ENCODE peak calls at places on chromosomes 6 and 20, in six cellular contexts. One of them, this sample, is unnamed.

GRCh38 chr6:33116881-33117711 is 41.3 kb downstream of the HLA-DPB1 start:
- DNase-seq in hepatocyte: peak
- DNase-seq in HCT116: no peak
- DNase-seq in GM23248: peak
- DNase-seq in OCI-LY7: no peak
- DNase-seq in neural progenitor cell: peak
- DNase-seq in this sample: peak

GRCh38 chr20:34143951-34144350 is 31.9 kb upstream of the EIF2S2 start:
- DNase-seq in neural progenitor cell: no peak
- DNase-seq in hepatocyte: peak
- DNase-seq in OCI-LY7: no peak
- DNase-seq in GM23248: peak
- DNase-seq in HCT116: no peak
- DNase-seq in this sample: no peak

GRCh38 chr6:37239950-37240713 is 17.4 kb upstream of the TBC1D22B start:
- DNase-seq in HCT116: peak
- DNase-seq in hepatocyte: peak
- DNase-seq in neural progenitor cell: no peak
- DNase-seq in GM23248: peak
- DNase-seq in OCI-LY7: peak
- DNase-seq in this sample: no peak

GRCh38 chr6:155181498-155181897 is 82.3 kb upstream of the CLDN20 start:
- DNase-seq in HCT116: no peak
- DNase-seq in neural progenitor cell: no peak
- DNase-seq in OCI-LY7: peak
- DNase-seq in hepatocyte: no peak
- DNase-seq in GM23248: no peak
- DNase-seq in this sample: no peak

GRCh38 chr6:159691963-159692287 is 1.1 kb downstream of the SOD2 start:
- DNase-seq in neural progenitor cell: no peak
- DNase-seq in HCT116: no peak
- DNase-seq in OCI-LY7: peak
- DNase-seq in GM23248: peak
- DNase-seq in hepatocyte: no peak
- DNase-seq in this sample: peak

GRCh38 chr20:62920039-62920645 is 6.2 kb downstream of the DIDO1 start:
- DNase-seq in GM23248: no peak
- DNase-seq in HCT116: no peak
- DNase-seq in hepatocyte: no peak
- DNase-seq in OCI-LY7: no peak
- DNase-seq in neural progenitor cell: no peak
- DNase-seq in this sample: no peak

GRCh38 chr20:46592580-46593362 is 42.3 kb upstream of the OCSTAMP start:
- DNase-seq in HCT116: peak
- DNase-seq in hepatocyte: no peak
- DNase-seq in neural progenitor cell: no peak
- DNase-seq in GM23248: peak
- DNase-seq in OCI-LY7: no peak
- DNase-seq in this sample: peak

GRCh38 chr6:158850807-158851115 is 31.6 kb upstream of the EZR start:
- DNase-seq in HCT116: no peak
- DNase-seq in GM23248: peak
- DNase-seq in neural progenitor cell: no peak
- DNase-seq in hepatocyte: no peak
- DNase-seq in OCI-LY7: no peak
- DNase-seq in this sample: no peak

GRCh38 chr20:50625986-50626677 is 65.2 kb downstream of the RIPOR3 start:
- DNase-seq in hepatocyte: peak
- DNase-seq in neural progenitor cell: peak
- DNase-seq in HCT116: peak
- DNase-seq in GM23248: peak
- DNase-seq in OCI-LY7: peak
- DNase-seq in this sample: peak

GRCh38 chr6:11386726-11387125 is 150.8 kb upstream of the TMEM170B start:
- DNase-seq in HCT116: no peak
- DNase-seq in neural progenitor cell: no peak
- DNase-seq in OCI-LY7: no peak
- DNase-seq in GM23248: no peak
- DNase-seq in hepatocyte: no peak
- DNase-seq in this sample: no peak

GRCh38 chr6:76631641-76632040 is 559.2 kb upstream of the IMPG1 start:
- DNase-seq in OCI-LY7: no peak
- DNase-seq in GM23248: no peak
- DNase-seq in neural progenitor cell: no peak
- DNase-seq in hepatocyte: no peak
- DNase-seq in HCT116: no peak
- DNase-seq in this sample: no peak

GRCh38 chr6:3136361-3136760 is 17.9 kb downstream of the BPHL start:
- DNase-seq in OCI-LY7: no peak
- DNase-seq in HCT116: no peak
- DNase-seq in hepatocyte: no peak
- DNase-seq in GM23248: no peak
- DNase-seq in neural progenitor cell: no peak
- DNase-seq in this sample: no peak

GRCh38 chr6:56956481-56956880 is 1.6 kb downstream of the BEND6 start:
- DNase-seq in neural progenitor cell: no peak
- DNase-seq in OCI-LY7: no peak
- DNase-seq in HCT116: no peak
- DNase-seq in hepatocyte: no peak
- DNase-seq in GM23248: no peak
- DNase-seq in this sample: peak

GRCh38 chr6:167267896-167268528 is 23.1 kb upstream of the UNC93A start:
- DNase-seq in OCI-LY7: no peak
- DNase-seq in neural progenitor cell: no peak
- DNase-seq in hepatocyte: no peak
- DNase-seq in HCT116: no peak
- DNase-seq in GM23248: no peak
- DNase-seq in this sample: no peak

GRCh38 chr6:112086744-112087135 is 542 bp downstream of the TUBE1 start:
- DNase-seq in HCT116: peak
- DNase-seq in GM23248: peak
- DNase-seq in hepatocyte: peak
- DNase-seq in OCI-LY7: peak
- DNase-seq in neural progenitor cell: peak
- DNase-seq in this sample: peak

GRCh38 chr20:46174469-46175126 is 56.5 kb downstream of the CD40 start:
- DNase-seq in neural progenitor cell: peak
- DNase-seq in OCI-LY7: peak
- DNase-seq in hepatocyte: peak
- DNase-seq in GM23248: peak
- DNase-seq in HCT116: peak
- DNase-seq in this sample: peak

GRCh38 chr6:46637145-46637544 is 15.5 kb downstream of the CYP39A1 start:
- DNase-seq in hepatocyte: peak
- DNase-seq in GM23248: peak
- DNase-seq in OCI-LY7: peak
- DNase-seq in HCT116: no peak
- DNase-seq in neural progenitor cell: no peak
- DNase-seq in this sample: no peak

GRCh38 chr20:56752274-56752673 is 123.2 kb downstream of the TFAP2C start:
- DNase-seq in HCT116: no peak
- DNase-seq in OCI-LY7: no peak
- DNase-seq in hepatocyte: no peak
- DNase-seq in neural progenitor cell: no peak
- DNase-seq in GM23248: peak
- DNase-seq in this sample: no peak

GRCh38 chr20:25608774-25609173 is 15.0 kb downstream of the NANP start:
- DNase-seq in neural progenitor cell: no peak
- DNase-seq in HCT116: no peak
- DNase-seq in hepatocyte: no peak
- DNase-seq in GM23248: no peak
- DNase-seq in OCI-LY7: no peak
- DNase-seq in this sample: no peak

GRCh38 chr6:65091561-65091960 is 615.5 kb downstream of the EYS start:
- DNase-seq in HCT116: no peak
- DNase-seq in OCI-LY7: no peak
- DNase-seq in GM23248: no peak
- DNase-seq in neural progenitor cell: no peak
- DNase-seq in hepatocyte: no peak
- DNase-seq in this sample: no peak

GRCh38 chr6:53795702-53796450 is 1.1 kb downstream of the LRRC1 start:
- DNase-seq in neural progenitor cell: peak
- DNase-seq in GM23248: peak
- DNase-seq in HCT116: no peak
- DNase-seq in OCI-LY7: peak
- DNase-seq in hepatocyte: peak
- DNase-seq in this sample: peak

GRCh38 chr6:16903470-16903869 is 142.2 kb upstream of the ATXN1 start:
- DNase-seq in neural progenitor cell: no peak
- DNase-seq in OCI-LY7: no peak
- DNase-seq in HCT116: no peak
- DNase-seq in GM23248: peak
- DNase-seq in hepatocyte: no peak
- DNase-seq in this sample: no peak

DNA sequence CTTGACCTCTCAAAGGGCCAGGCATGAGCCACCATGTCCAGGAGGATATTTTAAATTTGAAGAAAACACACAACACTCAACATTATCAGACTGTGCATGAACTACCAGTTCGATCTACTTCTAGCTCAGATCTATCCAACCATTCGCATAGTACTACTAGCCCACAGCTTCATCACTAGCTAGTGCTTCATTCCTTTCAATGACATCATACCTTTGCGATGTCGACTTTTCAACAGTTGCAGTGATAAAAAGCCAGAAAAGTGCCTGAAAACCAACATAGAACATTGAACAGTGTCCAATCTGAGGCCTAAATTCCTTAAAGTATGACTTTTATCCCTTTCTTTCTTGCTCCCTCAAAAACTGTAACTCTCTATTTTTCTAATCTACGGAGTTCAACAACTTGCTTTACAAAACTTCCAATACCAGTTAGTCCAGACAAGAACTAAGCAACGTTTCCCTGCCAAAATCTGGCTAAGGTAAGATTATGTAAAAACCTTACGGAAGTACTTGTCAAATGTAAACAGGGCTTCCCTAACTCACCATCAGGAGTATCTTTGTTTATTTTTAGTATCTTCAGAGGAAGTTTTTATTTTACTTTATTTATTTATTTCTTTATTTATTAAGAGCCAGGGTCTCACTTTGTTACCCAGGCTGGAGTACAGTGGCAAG is 434.0 kb upstream of the JARID2 start:
- DNase-seq in HCT116: no peak
- DNase-seq in OCI-LY7: no peak
- DNase-seq in neural progenitor cell: no peak
- DNase-seq in hepatocyte: no peak
- DNase-seq in GM23248: peak
- DNase-seq in this sample: no peak
- TF ChIP-seq EZH2phosphoT487 in HCT116: no peak
- TF ChIP-seq EZH2phosphoT487 in OCI-LY7: no peak
- TF ChIP-seq EZH2phosphoT487 in neural progenitor cell: no peak
- TF ChIP-seq EZH2phosphoT487 in hepatocyte: no peak
- TF ChIP-seq EZH2phosphoT487 in GM23248: no peak
- TF ChIP-seq EZH2phosphoT487 in this sample: no peak

DNA sequence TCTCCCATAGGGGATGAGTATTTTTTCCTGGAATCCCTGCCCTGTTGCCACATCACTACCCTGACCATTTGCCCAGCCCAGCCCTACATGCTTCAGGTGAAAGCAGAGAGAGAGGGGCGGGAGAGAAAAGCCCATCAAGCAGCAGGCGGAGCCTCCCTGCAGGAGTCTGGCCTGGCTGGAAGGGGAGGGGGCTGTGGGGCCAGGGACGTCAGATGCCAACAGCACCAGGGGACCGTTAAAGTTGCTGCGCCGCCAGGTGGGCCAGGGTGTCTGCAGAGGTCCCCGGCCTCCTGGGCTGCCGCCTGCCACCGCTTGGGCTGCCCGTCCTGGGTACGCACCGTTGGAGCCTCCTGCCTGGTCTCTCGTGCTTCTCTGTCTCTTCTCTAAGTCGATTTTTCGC is 757 bp upstream of the R3HDML start:
- DNase-seq in HCT116: no peak
- DNase-seq in GM23248: no peak
- DNase-seq in hepatocyte: no peak
- DNase-seq in neural progenitor cell: peak
- DNase-seq in OCI-LY7: no peak
- DNase-seq in this sample: peak
- TF ChIP-seq EZH2phosphoT487 in HCT116: no peak
- TF ChIP-seq EZH2phosphoT487 in GM23248: no peak
- TF ChIP-seq EZH2phosphoT487 in hepatocyte: no peak
- TF ChIP-seq EZH2phosphoT487 in neural progenitor cell: no peak
- TF ChIP-seq EZH2phosphoT487 in OCI-LY7: no peak
- TF ChIP-seq EZH2phosphoT487 in this sample: no peak

DNA sequence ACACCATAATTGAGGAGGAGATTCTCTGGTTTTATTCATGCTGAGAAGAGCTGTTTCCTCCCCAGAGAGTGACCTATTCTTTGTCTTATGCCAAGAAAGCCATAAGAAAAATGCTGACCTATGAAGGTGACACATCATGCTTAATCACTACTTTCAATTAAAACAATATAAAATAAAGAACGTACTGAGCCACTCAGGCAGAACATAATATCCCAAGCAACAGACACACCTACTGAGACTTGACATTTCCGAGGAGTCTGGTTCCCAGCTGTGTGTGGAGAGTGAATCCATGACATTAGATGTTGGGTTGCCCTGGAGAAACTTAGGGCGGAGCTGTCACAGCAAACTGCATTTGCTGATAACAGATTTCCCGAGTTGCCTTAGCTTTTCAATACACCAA is 92.3 kb downstream of the BACH2 start:
- DNase-seq in neural progenitor cell: peak
- DNase-seq in GM23248: peak
- DNase-seq in HCT116: no peak
- DNase-seq in hepatocyte: no peak
- DNase-seq in OCI-LY7: no peak
- DNase-seq in this sample: no peak
- TF ChIP-seq EZH2phosphoT487 in neural progenitor cell: no peak
- TF ChIP-seq EZH2phosphoT487 in GM23248: no peak
- TF ChIP-seq EZH2phosphoT487 in HCT116: no peak
- TF ChIP-seq EZH2phosphoT487 in hepatocyte: no peak
- TF ChIP-seq EZH2phosphoT487 in OCI-LY7: no peak
- TF ChIP-seq EZH2phosphoT487 in this sample: no peak

DNA sequence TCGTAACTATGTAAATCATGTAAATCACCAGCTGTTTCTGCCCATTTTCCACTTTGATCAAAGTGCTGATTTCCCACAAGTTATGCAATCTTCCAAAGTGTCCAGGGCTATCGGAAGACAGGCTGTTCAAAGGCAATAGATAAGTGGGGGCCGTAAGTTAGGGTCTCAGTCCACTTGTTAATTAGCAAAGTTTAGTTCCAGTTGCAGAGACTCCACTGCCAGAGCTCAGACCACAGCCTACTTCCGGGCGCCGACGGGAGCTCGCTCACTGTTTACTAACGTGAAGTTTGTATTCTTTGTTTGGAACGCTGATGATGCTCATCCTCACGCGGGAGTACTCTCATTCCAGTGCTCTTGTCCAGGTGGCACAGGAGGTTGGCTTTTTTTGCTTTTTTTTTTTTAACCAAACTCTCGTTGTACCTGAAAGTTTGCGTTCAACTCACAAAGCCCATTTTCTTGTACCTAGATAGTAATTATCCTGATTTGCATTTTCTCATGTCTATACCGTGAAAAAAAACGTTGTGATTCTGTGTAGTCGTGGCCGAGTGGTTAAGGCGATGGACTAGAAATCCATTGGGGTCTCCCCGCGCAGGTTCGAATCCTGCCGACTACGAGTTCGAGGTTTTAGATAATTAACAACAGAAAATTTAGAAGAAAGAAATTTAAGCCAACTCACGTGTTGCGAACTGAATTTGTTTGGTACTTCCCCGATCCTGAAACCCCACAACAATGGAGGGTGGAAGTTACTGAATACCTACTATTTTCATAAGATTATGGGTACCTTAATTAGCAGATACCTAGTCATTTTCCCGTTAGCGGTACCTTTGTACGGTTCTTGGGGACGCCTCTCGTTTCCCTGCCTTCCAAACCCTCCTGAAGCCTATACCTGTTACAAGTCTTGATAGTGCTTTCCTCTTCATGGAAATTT is 29.9 kb upstream of the ZNF184 start:
- DNase-seq in neural progenitor cell: peak
- DNase-seq in GM23248: peak
- DNase-seq in hepatocyte: peak
- DNase-seq in HCT116: peak
- DNase-seq in OCI-LY7: peak
- DNase-seq in this sample: peak
- TF ChIP-seq EZH2phosphoT487 in neural progenitor cell: no peak
- TF ChIP-seq EZH2phosphoT487 in GM23248: no peak
- TF ChIP-seq EZH2phosphoT487 in hepatocyte: no peak
- TF ChIP-seq EZH2phosphoT487 in HCT116: no peak
- TF ChIP-seq EZH2phosphoT487 in OCI-LY7: no peak
- TF ChIP-seq EZH2phosphoT487 in this sample: no peak

This sample was measured in GM23338.